ENCODE peak calls at places on chromosomes 16 and 17, in ten cellular contexts. One of them, this sample, is unnamed.

GRCh38 chr16:83227336-83227735 is 580.4 kb upstream of the HSBP1 start:
- DNase-seq in body of pancreas: no peak
- DNase-seq in mucosa of descending colon: no peak
- DNase-seq in sigmoid colon: no peak
- DNase-seq in transverse colon: no peak
- DNase-seq in lung: no peak
- DNase-seq in stomach: no peak
- DNase-seq in neural progenitor cell: no peak
- DNase-seq in cardiac muscle cell: no peak
- DNase-seq in brain microvascular endothelial cell: no peak
- DNase-seq in this sample: no peak

GRCh38 chr16:57519796-57520360 is 16.5 kb downstream of the CCDC102A start:
- DNase-seq in body of pancreas: peak; percentile 79
- DNase-seq in mucosa of descending colon: peak; percentile 74
- DNase-seq in sigmoid colon: peak; percentile 88
- DNase-seq in transverse colon: peak; percentile 83
- DNase-seq in lung: peak; percentile 82
- DNase-seq in stomach: peak; percentile 84
- DNase-seq in neural progenitor cell: peak; percentile 86
- DNase-seq in cardiac muscle cell: peak; percentile 90
- DNase-seq in brain microvascular endothelial cell: peak; percentile 53
- DNase-seq in this sample: peak; percentile 90

GRCh38 chr17:75611746-75612437 is 21.3 kb upstream of the SMIM5 start:
- DNase-seq in body of pancreas: no peak
- DNase-seq in mucosa of descending colon: no peak
- DNase-seq in sigmoid colon: no peak
- DNase-seq in transverse colon: peak; percentile 58
- DNase-seq in lung: no peak
- DNase-seq in stomach: no peak
- DNase-seq in neural progenitor cell: no peak
- DNase-seq in cardiac muscle cell: no peak
- DNase-seq in brain microvascular endothelial cell: no peak
- DNase-seq in this sample: no peak

GRCh38 chr17:32873114-32873513 is 3.8 kb downstream of the MYO1D start:
- DNase-seq in body of pancreas: no peak
- DNase-seq in mucosa of descending colon: no peak
- DNase-seq in sigmoid colon: no peak
- DNase-seq in transverse colon: no peak
- DNase-seq in lung: peak; percentile 42
- DNase-seq in stomach: no peak
- DNase-seq in neural progenitor cell: no peak
- DNase-seq in cardiac muscle cell: no peak
- DNase-seq in brain microvascular endothelial cell: no peak
- DNase-seq in this sample: no peak

GRCh38 chr17:63446218-63446980 is at the start of gene CYB561:
- DNase-seq in body of pancreas: peak; percentile 91
- DNase-seq in mucosa of descending colon: peak; percentile 90
- DNase-seq in sigmoid colon: peak; percentile 89
- DNase-seq in transverse colon: peak; percentile 91
- DNase-seq in lung: peak; percentile 80
- DNase-seq in stomach: peak; percentile 90
- DNase-seq in neural progenitor cell: peak; percentile 82
- DNase-seq in cardiac muscle cell: no peak
- DNase-seq in brain microvascular endothelial cell: no peak
- DNase-seq in this sample: peak; percentile 92

GRCh38 chr17:11986939-11987329 is 10.3 kb downstream of the ZNF18 start:
- DNase-seq in body of pancreas: no peak
- DNase-seq in mucosa of descending colon: no peak
- DNase-seq in sigmoid colon: no peak
- DNase-seq in transverse colon: no peak
- DNase-seq in lung: no peak
- DNase-seq in stomach: no peak
- DNase-seq in neural progenitor cell: peak; percentile 56
- DNase-seq in cardiac muscle cell: peak; percentile 36
- DNase-seq in brain microvascular endothelial cell: peak; percentile 18
- DNase-seq in this sample: no peak

GRCh38 chr16:86768999-86769398 is 190.7 kb downstream of the FOXL1 start:
- DNase-seq in body of pancreas: peak; percentile 34
- DNase-seq in mucosa of descending colon: no peak
- DNase-seq in sigmoid colon: peak; percentile 46
- DNase-seq in transverse colon: no peak
- DNase-seq in lung: no peak
- DNase-seq in stomach: peak; percentile 48
- DNase-seq in neural progenitor cell: no peak
- DNase-seq in cardiac muscle cell: no peak
- DNase-seq in brain microvascular endothelial cell: peak; percentile 31
- DNase-seq in this sample: no peak

GRCh38 chr17:64253470-64253869 is 9.6 kb downstream of the TEX2 start:
- DNase-seq in body of pancreas: no peak
- DNase-seq in mucosa of descending colon: no peak
- DNase-seq in sigmoid colon: no peak
- DNase-seq in transverse colon: no peak
- DNase-seq in lung: no peak
- DNase-seq in stomach: no peak
- DNase-seq in neural progenitor cell: no peak
- DNase-seq in cardiac muscle cell: no peak
- DNase-seq in brain microvascular endothelial cell: no peak
- DNase-seq in this sample: no peak

GRCh38 chr16:9480503-9480902 is 389.1 kb downstream of the HAPSTR1 start:
- DNase-seq in body of pancreas: no peak
- DNase-seq in mucosa of descending colon: no peak
- DNase-seq in sigmoid colon: no peak
- DNase-seq in transverse colon: no peak
- DNase-seq in lung: no peak
- DNase-seq in stomach: no peak
- DNase-seq in neural progenitor cell: no peak
- DNase-seq in cardiac muscle cell: no peak
- DNase-seq in brain microvascular endothelial cell: no peak
- DNase-seq in this sample: no peak

GRCh38 chr16:9476744-9477143 is 385.3 kb downstream of the HAPSTR1 start:
- DNase-seq in body of pancreas: no peak
- DNase-seq in mucosa of descending colon: no peak
- DNase-seq in sigmoid colon: no peak
- DNase-seq in transverse colon: no peak
- DNase-seq in lung: no peak
- DNase-seq in stomach: no peak
- DNase-seq in neural progenitor cell: no peak
- DNase-seq in cardiac muscle cell: no peak
- DNase-seq in brain microvascular endothelial cell: no peak
- DNase-seq in this sample: no peak

GRCh38 chr16:9481749-9482148 is 390.3 kb downstream of the HAPSTR1 start:
- DNase-seq in body of pancreas: no peak
- DNase-seq in mucosa of descending colon: no peak
- DNase-seq in sigmoid colon: no peak
- DNase-seq in transverse colon: no peak
- DNase-seq in lung: no peak
- DNase-seq in stomach: no peak
- DNase-seq in neural progenitor cell: no peak
- DNase-seq in cardiac muscle cell: no peak
- DNase-seq in brain microvascular endothelial cell: no peak
- DNase-seq in this sample: no peak

GRCh38 chr16:9484436-9484835 is 393.0 kb downstream of the HAPSTR1 start:
- DNase-seq in body of pancreas: no peak
- DNase-seq in mucosa of descending colon: no peak
- DNase-seq in sigmoid colon: no peak
- DNase-seq in transverse colon: no peak
- DNase-seq in lung: no peak
- DNase-seq in stomach: no peak
- DNase-seq in neural progenitor cell: no peak
- DNase-seq in cardiac muscle cell: no peak
- DNase-seq in brain microvascular endothelial cell: no peak
- DNase-seq in this sample: no peak

DNA sequence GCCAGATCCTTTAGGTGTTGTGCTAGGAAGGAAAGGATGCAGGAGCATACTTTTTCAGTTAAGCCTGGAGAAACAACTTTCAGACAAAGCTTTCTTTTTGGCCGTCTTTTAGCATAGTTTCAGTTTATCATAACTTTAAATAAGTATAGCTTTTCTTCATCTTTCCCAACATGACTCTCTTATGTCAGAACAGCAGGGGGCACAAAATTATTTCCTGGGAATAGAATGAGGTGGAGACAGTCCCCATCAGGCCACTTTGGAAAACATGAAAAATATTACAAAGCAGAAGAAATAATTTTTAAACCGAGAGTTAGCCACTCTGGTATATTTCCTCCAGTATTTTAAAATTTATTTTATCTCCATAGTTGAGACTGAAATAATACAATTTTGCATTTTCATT is 387.6 kb downstream of the HAPSTR1 start:
- DNase-seq in body of pancreas: no peak
- DNase-seq in mucosa of descending colon: no peak
- DNase-seq in sigmoid colon: no peak
- DNase-seq in transverse colon: no peak
- DNase-seq in lung: no peak
- DNase-seq in stomach: no peak
- DNase-seq in neural progenitor cell: no peak
- DNase-seq in cardiac muscle cell: no peak
- DNase-seq in brain microvascular endothelial cell: no peak
- DNase-seq in this sample: no peak
- TF ChIP-seq CTCF in body of pancreas: no peak
- TF ChIP-seq CTCF in mucosa of descending colon: no peak
- TF ChIP-seq CTCF in sigmoid colon: no peak
- TF ChIP-seq CTCF in transverse colon: no peak
- TF ChIP-seq CTCF in lung: no peak
- TF ChIP-seq CTCF in stomach: no peak
- TF ChIP-seq CTCF in neural progenitor cell: no peak
- TF ChIP-seq CTCF in cardiac muscle cell: no peak
- TF ChIP-seq CTCF in brain microvascular endothelial cell: no peak
- TF ChIP-seq CTCF in this sample: no peak

GRCh38 chr17:73973881-73974409 is 229.5 kb upstream of the RPL38 start:
- DNase-seq in body of pancreas: peak; percentile 68
- DNase-seq in mucosa of descending colon: no peak
- DNase-seq in sigmoid colon: no peak
- DNase-seq in transverse colon: no peak
- DNase-seq in lung: no peak
- DNase-seq in stomach: no peak
- DNase-seq in neural progenitor cell: no peak
- DNase-seq in cardiac muscle cell: no peak
- DNase-seq in brain microvascular endothelial cell: no peak
- DNase-seq in this sample: peak; percentile 51

GRCh38 chr17:73976147-73976546 is 227.3 kb upstream of the RPL38 start:
- DNase-seq in body of pancreas: no peak
- DNase-seq in mucosa of descending colon: no peak
- DNase-seq in sigmoid colon: no peak
- DNase-seq in transverse colon: no peak
- DNase-seq in lung: no peak
- DNase-seq in stomach: no peak
- DNase-seq in neural progenitor cell: no peak
- DNase-seq in cardiac muscle cell: no peak
- DNase-seq in brain microvascular endothelial cell: no peak
- DNase-seq in this sample: no peak

GRCh38 chr17:73980517-73980916 is 223.0 kb upstream of the RPL38 start:
- DNase-seq in body of pancreas: no peak
- DNase-seq in mucosa of descending colon: no peak
- DNase-seq in sigmoid colon: no peak
- DNase-seq in transverse colon: no peak
- DNase-seq in lung: no peak
- DNase-seq in stomach: no peak
- DNase-seq in neural progenitor cell: no peak
- DNase-seq in cardiac muscle cell: no peak
- DNase-seq in brain microvascular endothelial cell: no peak
- DNase-seq in this sample: no peak

GRCh38 chr17:73974536-73974935 is 228.9 kb upstream of the RPL38 start:
- DNase-seq in body of pancreas: no peak
- DNase-seq in mucosa of descending colon: no peak
- DNase-seq in sigmoid colon: no peak
- DNase-seq in transverse colon: no peak
- DNase-seq in lung: no peak
- DNase-seq in stomach: no peak
- DNase-seq in neural progenitor cell: no peak
- DNase-seq in cardiac muscle cell: no peak
- DNase-seq in brain microvascular endothelial cell: no peak
- DNase-seq in this sample: no peak

DNA sequence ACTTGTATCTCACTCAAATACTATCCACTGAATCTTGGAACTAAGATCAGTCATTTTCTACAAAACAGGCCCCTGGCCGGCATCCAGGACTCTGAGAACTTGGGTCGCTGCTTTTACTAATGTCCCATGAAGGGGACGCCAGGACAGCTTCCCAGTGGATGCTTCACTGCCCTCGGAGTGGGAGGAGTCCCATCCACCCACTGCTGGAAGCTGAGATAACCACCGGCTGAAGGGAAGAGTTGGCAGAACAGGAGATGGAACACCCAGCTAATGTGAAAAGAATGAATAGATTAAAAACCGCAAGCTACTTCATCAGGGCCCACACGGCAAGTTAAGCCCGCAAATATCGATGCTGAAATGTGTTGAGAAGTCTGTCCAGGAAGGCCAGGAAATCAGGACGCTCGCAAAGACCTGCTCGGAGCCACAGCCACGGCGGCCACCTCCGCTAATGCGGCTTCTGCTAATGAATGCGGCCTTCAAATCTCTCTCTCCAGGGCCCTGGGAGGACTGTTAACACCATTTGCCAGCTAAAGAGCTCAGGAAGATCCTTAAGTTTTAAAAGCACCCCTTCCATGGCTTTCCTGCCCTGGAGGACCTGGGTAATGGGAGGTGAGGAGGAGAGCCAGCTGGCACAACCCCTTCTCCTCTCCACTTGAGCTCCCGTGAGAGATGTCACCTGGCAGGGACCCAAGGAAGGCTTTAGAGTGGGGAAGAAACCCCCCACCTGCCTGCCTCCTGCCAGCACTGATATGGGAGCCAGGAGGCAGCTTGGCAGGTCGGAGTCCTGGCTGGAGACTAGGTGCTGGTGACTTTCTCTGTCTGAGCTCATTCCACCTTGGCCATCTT is 226.6 kb upstream of the RPL38 start:
- DNase-seq in body of pancreas: no peak
- DNase-seq in mucosa of descending colon: no peak
- DNase-seq in sigmoid colon: no peak
- DNase-seq in transverse colon: no peak
- DNase-seq in lung: no peak
- DNase-seq in stomach: no peak
- DNase-seq in neural progenitor cell: no peak
- DNase-seq in cardiac muscle cell: no peak
- DNase-seq in brain microvascular endothelial cell: no peak
- DNase-seq in this sample: no peak
- H3K4me3 ChIP-seq in body of pancreas: no peak overlapping the region
- H3K4me3 ChIP-seq in mucosa of descending colon: no peak overlapping the region
- H3K4me3 ChIP-seq in sigmoid colon: no peak overlapping the region
- H3K4me3 ChIP-seq in transverse colon: no peak overlapping the region
- H3K4me3 ChIP-seq in lung: no peak overlapping the region
- H3K4me3 ChIP-seq in stomach: no peak overlapping the region
- H3K4me3 ChIP-seq in neural progenitor cell: no peak overlapping the region
- H3K4me3 ChIP-seq in cardiac muscle cell: no peak overlapping the region
- H3K4me3 ChIP-seq in brain microvascular endothelial cell: no peak overlapping the region
- H3K4me3 ChIP-seq in this sample: no peak overlapping the region

DNA sequence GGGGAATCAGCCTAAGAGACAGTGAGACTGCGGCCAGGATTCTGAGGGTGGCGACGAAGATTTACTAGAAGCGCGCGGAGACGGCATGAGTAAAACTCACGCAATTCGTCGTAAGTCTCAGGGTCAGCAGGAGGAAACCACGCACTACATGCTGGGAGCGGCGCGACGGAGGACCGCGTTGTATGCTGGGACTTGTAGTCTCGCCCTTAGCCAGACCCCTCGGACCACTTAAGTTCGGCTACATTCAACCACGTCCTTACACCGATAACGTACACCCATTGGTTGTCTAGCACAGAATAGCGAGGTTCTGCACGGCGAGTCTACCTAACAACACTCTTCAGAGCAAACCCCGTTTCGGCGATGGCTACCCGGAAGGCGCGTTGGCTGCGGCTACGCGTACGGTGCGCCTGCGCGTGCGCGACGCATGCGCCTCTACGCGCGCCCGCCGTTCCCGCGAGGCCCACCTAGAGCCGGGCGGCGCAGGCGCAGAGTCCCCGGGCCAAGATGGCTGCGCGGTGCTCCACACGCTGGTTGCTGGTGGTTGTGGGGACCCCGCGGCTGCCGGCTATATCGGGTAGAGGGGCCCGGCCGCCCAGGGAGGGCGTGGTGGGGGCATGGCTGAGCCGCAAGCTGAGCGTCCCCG is at the start of gene DNAJA3:
- DNase-seq in body of pancreas: peak; percentile 93
- DNase-seq in mucosa of descending colon: peak; percentile 94
- DNase-seq in sigmoid colon: peak; percentile 96
- DNase-seq in transverse colon: peak; percentile 91
- DNase-seq in lung: peak; percentile 86
- DNase-seq in stomach: peak; percentile 94
- DNase-seq in neural progenitor cell: peak; percentile 98
- DNase-seq in cardiac muscle cell: peak; percentile 95
- DNase-seq in brain microvascular endothelial cell: peak; percentile 93
- DNase-seq in this sample: peak; percentile 96
- TF ChIP-seq CTCF in body of pancreas: peak; percentile 25
- TF ChIP-seq CTCF in mucosa of descending colon: no peak
- TF ChIP-seq CTCF in sigmoid colon: no peak
- TF ChIP-seq CTCF in transverse colon: peak; percentile 10
- TF ChIP-seq CTCF in lung: no peak
- TF ChIP-seq CTCF in stomach: no peak
- TF ChIP-seq CTCF in neural progenitor cell: no peak
- TF ChIP-seq CTCF in cardiac muscle cell: no peak
- TF ChIP-seq CTCF in brain microvascular endothelial cell: no peak
- TF ChIP-seq CTCF in this sample: no peak

GRCh38 chr17:8859029-8859803 is 8.3 kb downstream of the PIK3R6 start:
- DNase-seq in body of pancreas: no peak
- DNase-seq in mucosa of descending colon: no peak
- DNase-seq in sigmoid colon: no peak
- DNase-seq in transverse colon: no peak
- DNase-seq in lung: no peak
- DNase-seq in stomach: no peak
- DNase-seq in neural progenitor cell: no peak
- DNase-seq in cardiac muscle cell: no peak
- DNase-seq in brain microvascular endothelial cell: peak; percentile 40
- DNase-seq in this sample: peak; percentile 52
- H3K4me3 ChIP-seq in body of pancreas: no peak overlapping the region
- H3K4me3 ChIP-seq in mucosa of descending colon: no peak overlapping the region
- H3K4me3 ChIP-seq in sigmoid colon: no peak overlapping the region
- H3K4me3 ChIP-seq in transverse colon: no peak overlapping the region
- H3K4me3 ChIP-seq in lung: no peak overlapping the region
- H3K4me3 ChIP-seq in stomach: no peak overlapping the region
- H3K4me3 ChIP-seq in neural progenitor cell: no peak overlapping the region
- H3K4me3 ChIP-seq in cardiac muscle cell: no peak overlapping the region
- H3K4me3 ChIP-seq in brain microvascular endothelial cell: no peak overlapping the region
- H3K4me3 ChIP-seq in this sample: no peak overlapping the region

This sample was measured in suprapubic skin.